ENCODE peak calls at places on chromosome 22, in eight cellular contexts. F is skeletal muscle cell; R is stimulated activated CD8-positive, alpha-beta memory T cell treated with anti-CD3 and anti-CD28 coated beads, Interleukin-4, amount 100 ng/mL, for 1 hour; V is foreskin melanocyte; G is GM12892; A is anterior cingulate cortex; S is GM13977; E is T-helper 1 cell. Q is an unnamed sample.

GRCh38 chr22:28025866-28026575 is 107.0 kb upstream of the PITPNB start:
- DNase-seq in S (no peak), R (no peak), E (no peak), V (no peak), G (no peak), F (no peak), A (no peak), Q (no peak)

GRCh38 chr22:30459206-30460052 is 12.4 kb downstream of the SEC14L3 start:
- DNase-seq in V (no peak), R (no peak), S (peak; percentile 43), E (no peak), G (no peak), F (no peak), A (no peak), Q (no peak)

GRCh38 chr22:44317886-44318637 is 5.3 kb upstream of the SHISAL1 start:
- DNase-seq in V (no peak), A (no peak), R (no peak), E (no peak), F (no peak), G (no peak), S (no peak), Q (no peak)

GRCh38 chr22:46846154-46846831 is 83.8 kb downstream of the TBC1D22A start:
- DNase-seq in R (no peak), S (no peak), E (no peak), F (no peak), A (no peak), V (no peak), G (no peak), Q (no peak)

GRCh38 chr22:35604671-35605457 is 12.3 kb downstream of the MB start:
- DNase-seq in A (no peak), R (no peak), G (no peak), E (no peak), F (no peak), S (no peak), V (no peak), Q (no peak)

GRCh38 chr22:39476664-39477063 is 19.9 kb downstream of the MGAT3 start:
- DNase-seq in A (no peak), V (no peak), G (no peak), F (no peak), E (no peak), S (no peak), R (no peak), Q (no peak)

GRCh38 chr22:21443057-21443734 is 24.0 kb upstream of the TMEM191C start:
- DNase-seq in G (no peak), S (no peak), V (no peak), F (no peak), E (no peak), A (no peak), R (no peak), Q (no peak)

GRCh38 chr22:27749597-27750225 is 51.8 kb downstream of the MN1 start:
- DNase-seq in G (no peak), F (no peak), R (no peak), V (no peak), S (no peak), E (no peak), A (peak; percentile 26), Q (no peak)

GRCh38 chr22:27808730-27809129 is 7.2 kb upstream of the MN1 start:
- DNase-seq in A (no peak), F (no peak), V (no peak), E (no peak), S (no peak), G (no peak), R (no peak), Q (no peak)

GRCh38 chr22:47041201-47042115 is 279.0 kb downstream of the TBC1D22A start:
- DNase-seq in F (no peak), S (no peak), G (no peak), R (no peak), V (no peak), E (no peak), A (no peak), Q (no peak)

GRCh38 chr22:46321387-46321775 is 14.1 kb upstream of the TRMU start:
- DNase-seq in F (no peak), A (no peak), S (no peak), E (no peak), G (no peak), V (no peak), R (no peak), Q (no peak)

GRCh38 chr22:31843526-31843925 is 89.7 kb downstream of the DEPDC5 start:
- DNase-seq in V (no peak), F (no peak), A (no peak), R (no peak), E (no peak), S (no peak), G (no peak), Q (no peak)

GRCh38 chr22:48369789-48370507 is 1457.7 kb downstream of the BRD1 start:
- DNase-seq in V (no peak), F (no peak), S (no peak), R (no peak), G (no peak), A (no peak), E (no peak), Q (no peak)

GRCh38 chr22:36316419-36316818 is 63.5 kb downstream of the APOL1 start:
- DNase-seq in V (no peak), G (no peak), A (no peak), F (no peak), S (no peak), E (no peak), R (no peak), Q (no peak)

GRCh38 chr22:50701428-50702154 is 29.0 kb downstream of the SHANK3 start:
- DNase-seq in S (no peak), G (no peak), V (no peak), E (no peak), R (no peak), F (no peak), A (no peak), Q (no peak)

GRCh38 chr22:21734540-21735197 is 925 bp downstream of the YPEL1 start:
- DNase-seq in S (no peak), F (no peak), G (no peak), E (no peak), R (no peak), A (no peak), V (no peak), Q (no peak)

GRCh38 chr22:24440718-24441405 is 13.5 kb downstream of the ADORA2A start:
- DNase-seq in E (no peak), G (no peak), A (no peak), S (peak; percentile 11), F (no peak), R (no peak), V (no peak), Q (no peak)

GRCh38 chr22:41979423-41980250 is 10.4 kb downstream of the SEPTIN3 start:
- DNase-seq in E (no peak), S (no peak), V (no peak), F (no peak), G (no peak), A (no peak), R (no peak), Q (no peak)

GRCh38 chr22:27317156-27317555 is 484.4 kb downstream of the MN1 start:
- DNase-seq in V (no peak), F (no peak), S (no peak), A (no peak), G (no peak), E (no peak), R (no peak), Q (peak; percentile 55)

GRCh38 chr22:27380826-27381225 is 420.7 kb downstream of the MN1 start:
- DNase-seq in R (no peak), G (no peak), V (no peak), E (no peak), S (no peak), A (no peak), F (no peak), Q (no peak)

GRCh38 chr22:36725366-36726006 is 21.9 kb upstream of the CACNG2 start:
- DNase-seq in V (no peak), G (no peak), S (no peak), F (no peak), A (no peak), R (no peak), E (no peak), Q (no peak)

GRCh38 chr22:49735411-49736311 is 92.0 kb downstream of the BRD1 start:
- DNase-seq in G (no peak), F (no peak), E (no peak), S (peak; percentile 33), V (no peak), A (no peak), R (no peak), Q (no peak)

GRCh38 chr22:38963872-38964271 is 6.5 kb downstream of the APOBEC3A start:
- DNase-seq in E (no peak), S (no peak), V (no peak), G (no peak), R (no peak), A (no peak), F (no peak), Q (no peak)

GRCh38 chr22:35299217-35299716 is 427 bp upstream of the TOM1 start:
- DNase-seq in A (no peak), S (no peak), V (peak; percentile 50), F (no peak), E (no peak), G (no peak), R (no peak), Q (peak; percentile 67)

GRCh38 chr22:18048441-18048898 is 24.1 kb upstream of the MICAL3 start:
- DNase-seq in F (no peak), S (no peak), G (no peak), A (no peak), V (peak; percentile 95), R (no peak), E (no peak), Q (no peak)

GRCh38 chr22:35072939-35073338 is 7.0 kb downstream of the ISX start:
- DNase-seq in R (no peak), S (no peak), A (no peak), F (no peak), V (no peak), G (no peak), E (no peak), Q (no peak)

GRCh38 chr22:30806391-30806861 is 111.8 kb downstream of the OSBP2 start:
- DNase-seq in F (no peak), V (no peak), S (no peak), A (no peak), R (no peak), E (no peak), G (no peak), Q (peak; percentile 36)

GRCh38 chr22:49238181-49239141 is 589.2 kb downstream of the BRD1 start:
- DNase-seq in A (no peak), F (no peak), G (no peak), R (no peak), V (no peak), E (no peak), S (no peak), Q (no peak)

GRCh38 chr22:32355760-32356159 is 1.9 kb upstream of the RFPL3 start:
- DNase-seq in G (no peak), V (no peak), E (no peak), S (no peak), A (no peak), R (no peak), F (no peak), Q (peak; percentile 31)

GRCh38 chr22:49825944-49826602 is 1.6 kb downstream of the BRD1 start:
- DNase-seq in F (no peak), V (no peak), A (no peak), G (no peak), R (peak; percentile 54), E (peak; percentile 47), S (no peak), Q (no peak)

Q was measured in SK-MEL-5.